ENCODE peak calls at places on chromosomes 6 and 20, in four cellular contexts. A, N, O and Z are unnamed samples.

GRCh38 chr6:4928426-4928825 is 75.4 kb downstream of the RPP40 start:
- DNase-seq in A (no peak), N (no peak), O (no peak), Z (no peak)

GRCh38 chr6:63799813-63800212 is 164.2 kb downstream of the PHF3 start:
- DNase-seq in A (no peak), N (no peak), O (no peak), Z (no peak)

GRCh38 chr6:14455942-14456648 is 338.5 kb downstream of the CD83 start:
- DNase-seq in A (no peak), N (no peak), O (no peak), Z (no peak)

GRCh38 chr6:140475086-140475485 is 1100.6 kb upstream of the CITED2 start:
- DNase-seq in A (no peak), N (no peak), O (peak), Z (no peak)

GRCh38 chr6:71072508-71072907 is 115.6 kb upstream of the B3GAT2 start:
- DNase-seq in A (peak), N (no peak), O (no peak), Z (no peak)

GRCh38 chr6:3755637-3756515 is 4.4 kb upstream of the PXDC1 start:
- DNase-seq in A (peak), N (no peak), O (no peak), Z (no peak)

GRCh38 chr6:53171605-53172467 is 23.2 kb upstream of the GCM1 start:
- DNase-seq in A (peak), N (peak), O (peak), Z (peak)

GRCh38 chr6:107823047-107823557 is 1.0 kb downstream of the SCML4 start:
- DNase-seq in A (no peak), N (no peak), O (no peak), Z (no peak)

GRCh38 chr6:39892490-39893129 is 41.7 kb downstream of the MOCS1 start:
- DNase-seq in A (no peak), N (no peak), O (peak), Z (peak)

GRCh38 chr6:136823128-136823660 is 802 bp downstream of the PEX7 start:
- DNase-seq in A (no peak), N (no peak), O (no peak), Z (no peak)

GRCh38 chr6:32976334-32977069 is 8.1 kb downstream of the BRD2 start:
- DNase-seq in A (no peak), N (no peak), O (no peak), Z (no peak)

GRCh38 chr6:158879180-158879579 is 60.0 kb upstream of the EZR start:
- DNase-seq in A (no peak), N (no peak), O (no peak), Z (no peak)

GRCh38 chr20:58705525-58705924 is 12.9 kb downstream of the NPEPL1 start:
- DNase-seq in A (peak), N (no peak), O (no peak), Z (peak)

GRCh38 chr6:130537447-130537846 is 171.6 kb downstream of the TMEM200A start:
- DNase-seq in A (no peak), N (no peak), O (no peak), Z (no peak)